ENCODE peak calls at places on chromosomes 4 and X, in ten cellular contexts. T is cardiac muscle cell; B is hepatocyte; Z is SK-N-SH; O is right atrium auricular region; G is upper lobe of right lung; N is Peyer's patch; L is sigmoid colon; C is CD4-positive, CD25-positive, alpha-beta regulatory T cell; Q is endodermal cell. V is an unnamed sample. For H3K4me1 and H3K36me3, the result is how much of the 10 kb centered on the place peaks cover.

GRCh38 chr4:185435466-185435865 is 9.7 kb upstream of the UFSP2 start:
- DNase-seq in L (no peak), B (no peak), Z (no peak), N (no peak), C (no peak), T (no peak), O (no peak), G (no peak), Q (no peak), V (no peak)

GRCh38 chr4:168275836-168276235 is 42.7 kb downstream of the DDX60 start:
- DNase-seq in B (no peak), Z (no peak), C (no peak), G (no peak), O (no peak), Q (no peak), N (no peak), L (no peak), T (no peak), V (no peak)

GRCh38 chrX:68932611-68933010 is 103.8 kb downstream of the EFNB1 start:
- DNase-seq in B (no peak), C (no peak), Z (no peak), G (no peak), N (no peak), Q (no peak), O (no peak), L (peak), T (no peak), V (no peak)

GRCh38 chrX:80550722-80551121 is 130.5 kb downstream of the TENT5D start:
- DNase-seq in B (no peak), G (no peak), N (no peak), O (no peak), L (no peak), Q (peak), C (no peak), T (peak), Z (no peak), V (no peak)

GRCh38 chr4:41506071-41506470 is 31.9 kb upstream of the LIMCH1 start:
- DNase-seq in L (no peak), C (no peak), B (no peak), N (no peak), G (no peak), O (no peak), Q (no peak), T (no peak), Z (no peak), V (no peak)

GRCh38 chr4:135371137-135371536 is 1169.5 kb upstream of the PABPC4L start:
- DNase-seq in B (no peak), O (no peak), T (no peak), G (no peak), C (no peak), Q (peak), N (no peak), Z (peak), L (no peak), V (peak)

GRCh38 chr4:97624204-97624603 is 519.1 kb downstream of the STPG2 start:
- DNase-seq in Z (no peak), T (no peak), O (no peak), B (no peak), Q (no peak), C (no peak), N (no peak), L (no peak), G (no peak), V (no peak)

GRCh38 chr4:80407246-80407645 is 71.7 kb downstream of the CFAP299 start:
- DNase-seq in T (no peak), Q (no peak), L (peak), G (no peak), Z (no peak), B (no peak), O (no peak), N (no peak), C (no peak), V (no peak)

GRCh38 chr4:76430519-76431388 is 4.3 kb upstream of the SHROOM3 start:
- DNase-seq in G (no peak), T (peak), N (no peak), Z (peak), C (no peak), L (no peak), B (peak), O (no peak), Q (peak), V (no peak)

GRCh38 chrX:9710332-9710731 is 55.3 kb downstream of the GPR143 start:
- DNase-seq in G (no peak), Z (no peak), T (no peak), B (no peak), O (no peak), C (no peak), Q (no peak), N (no peak), L (no peak), V (no peak)

GRCh38 chr4:118076958-118077766 is 42.9 kb downstream of the NDST3 start:
- DNase-seq in G (no peak), B (peak), Q (peak), Z (peak), N (no peak), T (no peak), L (no peak), C (no peak), O (no peak), V (peak)

GRCh38 chr4:100823066-100823992 is 305.5 kb upstream of the EMCN start:
- DNase-seq in B (no peak), L (no peak), Q (no peak), T (peak), Z (no peak), N (no peak), O (no peak), C (no peak), G (no peak), V (no peak)

GRCh38 chrX:97405031-97405685 is 521.5 kb downstream of the RPA4 start:
- DNase-seq in Q (no peak), N (no peak), G (no peak), T (no peak), C (no peak), Z (no peak), L (no peak), B (no peak), O (no peak), V (no peak)

DNA sequence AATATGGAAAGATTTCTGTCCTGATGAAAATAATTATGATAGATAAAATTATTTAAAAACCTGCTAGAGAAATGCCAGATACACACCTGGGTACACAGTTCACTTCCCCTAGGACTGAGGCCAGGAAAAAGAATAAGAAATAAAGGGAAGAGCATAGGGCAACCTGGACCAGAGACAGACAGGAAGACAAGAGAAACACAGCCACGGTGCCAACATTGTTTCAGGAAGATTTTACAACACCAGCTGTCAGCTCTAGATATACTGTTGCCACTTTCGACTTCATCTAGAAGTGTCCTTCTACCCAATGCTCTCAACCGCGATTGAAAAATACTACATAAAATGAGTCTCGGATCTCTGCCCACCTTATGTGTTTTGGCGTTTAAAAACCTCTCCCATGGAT is 128.5 kb downstream of the MAML3 start:
- DNase-seq in N (no peak), G (no peak), O (no peak), Q (no peak), Z (no peak), B (no peak), L (no peak), T (no peak), C (no peak), V (no peak)
- H3K4me1 ChIP-seq in N (under half), G (under half), O (under half), Q (under half), Z (under half), B (under half), L (under half), T (under half), C (under half), V (under half)

GRCh38 chr4:38693531-38693930 is 29.5 kb downstream of the KLF3 start:
- DNase-seq in L (no peak), Q (no peak), O (no peak), N (no peak), G (no peak), Z (no peak), T (no peak), C (no peak), B (no peak), V (no peak)

GRCh38 chr4:38699112-38699511 is 35.1 kb downstream of the KLF3 start:
- DNase-seq in C (no peak), B (no peak), N (no peak), Q (no peak), L (no peak), O (no peak), G (no peak), T (no peak), Z (no peak), V (no peak)

GRCh38 chr4:38694330-38694729 is 30.3 kb downstream of the KLF3 start:
- DNase-seq in G (no peak), Z (no peak), C (no peak), L (no peak), N (no peak), B (no peak), O (no peak), Q (no peak), T (no peak), V (no peak)

GRCh38 chr4:38695844-38696243 is 31.8 kb downstream of the KLF3 start:
- DNase-seq in Q (peak), L (no peak), Z (no peak), T (no peak), C (no peak), O (no peak), B (no peak), N (no peak), G (no peak), V (no peak)

DNA sequence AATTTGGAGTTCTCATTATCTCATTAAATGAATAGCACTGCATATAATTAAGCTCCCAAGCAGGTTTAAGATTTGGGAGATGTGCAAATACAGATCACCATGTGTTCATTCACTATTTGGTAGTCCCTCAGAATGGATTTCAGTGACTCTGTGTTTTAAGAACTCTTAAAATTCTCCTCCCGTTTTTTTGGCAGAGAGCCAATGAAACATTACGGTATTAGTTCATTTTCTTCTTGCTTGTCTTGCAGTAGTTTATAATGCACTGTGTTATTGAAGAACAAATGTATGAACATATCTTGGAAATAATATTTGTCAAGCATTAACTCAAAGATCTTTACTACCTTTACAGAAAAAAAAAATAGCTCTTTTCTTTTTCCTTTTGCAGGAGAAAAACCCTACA is 32.7 kb downstream of the KLF3 start:
- DNase-seq in O (no peak), G (no peak), Q (no peak), T (no peak), B (no peak), Z (no peak), L (no peak), N (no peak), C (no peak), V (no peak)
- H3K36me3 ChIP-seq in O (half or more), G (half or more), Q (under half), T (under half), B (under half), Z (half or more), L (under half), N (under half), C (half or more), V (under half)

GRCh38 chr4:57119054-57119651 is 9.0 kb upstream of the IGFBP7 start:
- DNase-seq in T (no peak), G (peak), O (peak), N (no peak), C (no peak), Z (no peak), B (peak), L (peak), Q (no peak), V (peak)

GRCh38 chr4:57110635-57111546 is 706 bp upstream of the IGFBP7 start:
- DNase-seq in B (peak), G (peak), N (no peak), T (peak), C (no peak), O (peak), Z (peak), L (peak), Q (peak), V (no peak)

GRCh38 chr4:57116245-57116644 is 6.1 kb upstream of the IGFBP7 start:
- DNase-seq in Q (no peak), T (no peak), L (no peak), Z (peak), G (no peak), B (no peak), C (no peak), N (no peak), O (no peak), V (no peak)

GRCh38 chr4:57113870-57114269 is 3.7 kb upstream of the IGFBP7 start:
- DNase-seq in N (no peak), L (no peak), B (no peak), O (no peak), T (no peak), Q (no peak), Z (no peak), C (no peak), G (no peak), V (no peak)

GRCh38 chr4:57114973-57115372 is 4.8 kb upstream of the IGFBP7 start:
- DNase-seq in T (no peak), C (no peak), L (no peak), G (no peak), N (no peak), O (no peak), Z (no peak), B (no peak), Q (no peak), V (no peak)
- H3K4me1 ChIP-seq in T (under half), C (under half), L (under half), G (under half), N (under half), O (under half), Z (under half), B (under half), Q (under half), V (under half)

GRCh38 chr4:39905656-39906055 is 72.1 kb downstream of the PDS5A start:
- DNase-seq in L (no peak), G (no peak), Z (no peak), Q (no peak), C (no peak), O (no peak), B (no peak), T (no peak), N (no peak), V (no peak)
- H3K36me3 ChIP-seq in L (under half), G (half or more), Z (under half), Q (half or more), C (half or more), O (under half), B (under half), T (under half), N (under half), V (under half)

GRCh38 chrX:147183161-147183560 is 368.6 kb upstream of the CXorf51A start:
- DNase-seq in O (no peak), G (no peak), Q (no peak), T (no peak), N (no peak), C (no peak), B (no peak), L (no peak), Z (no peak), V (no peak)
- H3K4me1 ChIP-seq in O (under half), G (under half), Q (under half), T (under half), N (under half), C (under half), B (under half), L (under half), Z (under half), V (under half)

DNA sequence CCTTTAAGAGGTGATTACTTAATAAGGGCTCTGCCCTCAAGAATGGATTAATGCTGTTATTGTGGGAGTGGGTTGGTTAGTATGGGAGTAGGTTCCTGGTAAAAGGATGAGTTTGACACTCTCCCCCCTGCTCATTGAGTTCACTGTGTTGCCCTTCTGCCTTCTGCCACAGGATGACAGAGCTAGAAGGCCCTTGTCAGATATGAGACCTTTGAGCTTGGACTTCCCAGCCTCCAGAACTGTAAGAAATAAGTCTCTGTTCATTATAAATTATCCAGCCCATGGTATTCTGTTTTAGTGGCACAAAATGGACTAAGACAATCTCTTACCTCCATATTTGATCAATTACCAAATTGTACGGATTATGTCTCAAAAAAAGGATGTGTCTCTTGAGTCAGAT is 114.3 kb upstream of the NAP1L5 start:
- DNase-seq in G (no peak), O (no peak), N (no peak), L (no peak), C (no peak), T (no peak), B (no peak), Q (no peak), Z (no peak), V (no peak)
- H3K36me3 ChIP-seq in G (under half), O (under half), N (under half), L (under half), C (under half), T (under half), B (under half), Q (under half), Z (under half), V (under half)

V was measured in mucosa of descending colon.